ENCODE peak calls at places on chromosome 6, in eight cellular contexts. H, R, W, X, M, Y, J and B are unnamed samples.
A peak's percentile ranks its signal among the peaks of the same experiment; 100 is the strongest.

GRCh38 chr6:133764011-133764812 is 124.7 kb upstream of the TCF21 start:
- DNase-seq in H (no peak), R (no peak), W (no peak), X (no peak), M (no peak), Y (no peak), J (no peak), B (peak; percentile 82)

GRCh38 chr6:36616888-36617521 is 22.8 kb downstream of the SRSF3 start:
- DNase-seq in H (peak; percentile 83), R (peak; percentile 71), W (peak; percentile 40), X (peak; percentile 80), M (peak; percentile 20), Y (no peak), J (peak; percentile 91), B (no peak)

GRCh38 chr6:168432196-168432595 is 8.8 kb upstream of the SMOC2 start:
- DNase-seq in H (no peak), R (no peak), W (no peak), X (no peak), M (no peak), Y (no peak), J (no peak), B (no peak)

GRCh38 chr6:43628392-43629103 is 516 bp downstream of the GTPBP2 start:
- DNase-seq in H (no peak), R (no peak), W (peak; percentile 69), X (peak; percentile 62), M (peak; percentile 39), Y (peak; percentile 89), J (peak; percentile 71), B (peak; percentile 49)

GRCh38 chr6:84033523-84034451 is at the start of gene MRAP2:
- DNase-seq in H (peak; percentile 75), R (peak; percentile 55), W (no peak), X (peak; percentile 50), M (no peak), Y (peak; percentile 72), J (peak; percentile 33), B (peak; percentile 15)

GRCh38 chr6:155510879-155511278 is 55.2 kb upstream of the NOX3 start:
- DNase-seq in H (no peak), R (no peak), W (peak; percentile 72), X (no peak), M (no peak), Y (no peak), J (no peak), B (no peak)

GRCh38 chr6:42281016-42281533 is 63.4 kb upstream of the MRPS10 start:
- DNase-seq in H (no peak), R (no peak), W (no peak), X (no peak), M (no peak), Y (no peak), J (no peak), B (no peak)

GRCh38 chr6:44022296-44022661 is 105.0 kb downstream of the MRPL14 start:
- DNase-seq in H (no peak), R (no peak), W (no peak), X (no peak), M (no peak), Y (no peak), J (no peak), B (peak; percentile 47)

GRCh38 chr6:53604623-53605190 is 59.8 kb upstream of the GCLC start:
- DNase-seq in H (no peak), R (no peak), W (no peak), X (no peak), M (no peak), Y (no peak), J (no peak), B (no peak)

GRCh38 chr6:82415820-82416219 is 52.2 kb downstream of the TPBG start:
- DNase-seq in H (no peak), R (no peak), W (no peak), X (no peak), M (no peak), Y (no peak), J (no peak), B (peak; percentile 21)

GRCh38 chr6:25041676-25042598 is 106.2 kb upstream of the RIPOR2 start:
- DNase-seq in H (no peak), R (no peak), W (peak; percentile 74), X (peak; percentile 30), M (no peak), Y (no peak), J (no peak), B (no peak)

GRCh38 chr6:786946-787763 is 94.2 kb upstream of the EXOC2 start:
- DNase-seq in H (no peak), R (no peak), W (peak; percentile 45), X (no peak), M (no peak), Y (peak; percentile 64), J (peak; percentile 17), B (peak; percentile 4)

GRCh38 chr6:30685157-30685976 is 1.1 kb downstream of the PPP1R18 start:
- DNase-seq in H (no peak), R (no peak), W (peak; percentile 42), X (peak; percentile 36), M (no peak), Y (no peak), J (no peak), B (peak; percentile 33)

GRCh38 chr6:32244946-32245398 is 21.1 kb upstream of the NOTCH4 start:
- DNase-seq in H (peak; percentile 80), R (peak; percentile 83), W (peak; percentile 62), X (peak; percentile 81), M (peak; percentile 78), Y (peak; percentile 97), J (peak; percentile 69), B (peak; percentile 81)

GRCh38 chr6:74070091-74070490 is 374.1 kb downstream of the CD109 start:
- DNase-seq in H (no peak), R (no peak), W (no peak), X (no peak), M (no peak), Y (no peak), J (no peak), B (no peak)

GRCh38 chr6:11233936-11234573 is 1.6 kb upstream of the NEDD9 start:
- DNase-seq in H (no peak), R (no peak), W (no peak), X (no peak), M (no peak), Y (no peak), J (no peak), B (no peak)
- TF ChIP-seq CTCF in H (no peak), R (no peak), W (no peak), X (no peak), M (no peak), Y (no peak), J (no peak), B (no peak)

DNA sequence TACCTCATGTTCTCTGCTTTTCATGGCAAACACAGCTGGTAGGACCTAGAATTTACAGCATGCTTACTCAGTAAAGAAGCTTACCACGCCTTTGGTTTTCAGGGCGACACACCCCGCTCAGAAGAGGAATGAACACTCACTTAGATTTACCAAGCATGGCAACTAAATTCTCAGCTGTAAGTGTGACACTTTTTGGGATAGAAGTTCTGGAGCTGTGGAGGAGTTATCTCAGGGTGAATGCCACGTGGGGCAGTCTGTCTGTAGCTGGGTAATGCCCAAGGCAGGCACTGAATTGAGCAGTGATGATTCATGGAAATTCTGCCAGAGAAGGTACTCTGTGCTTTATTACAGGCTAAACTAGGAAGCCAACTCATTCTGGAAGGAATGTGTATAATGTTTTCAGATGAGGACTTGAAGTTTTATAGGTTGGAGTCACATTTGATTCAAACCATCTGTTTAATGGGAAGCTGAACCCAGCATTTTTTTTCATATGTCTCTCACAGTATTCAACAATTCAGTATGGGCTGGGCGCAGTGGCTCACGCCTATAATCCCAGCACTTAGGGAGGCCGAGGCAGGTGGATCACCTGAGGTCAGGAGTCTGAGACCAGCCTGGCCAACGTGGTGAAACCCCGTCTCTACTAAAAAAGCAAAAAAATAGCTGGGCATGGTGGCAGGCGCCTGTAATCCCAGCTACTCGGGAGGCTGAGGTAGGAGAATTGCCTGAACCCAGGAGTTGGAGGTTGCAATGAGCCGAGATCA is 3.5 kb upstream of the PRIM2 start:
- DNase-seq in H (no peak), R (no peak), W (no peak), X (peak; percentile 45), M (no peak), Y (no peak), J (no peak), B (peak; percentile 99)
- H3K4me3 ChIP-seq in H (no peak overlapping the region), R (no peak overlapping the region), W (no peak overlapping the region), X (no peak overlapping the region), M (peak overlapping the region; percentile 8), Y (no peak overlapping the region), J (no peak overlapping the region), B (no peak overlapping the region)

GRCh38 chr6:34462010-34462409 is 3.9 kb upstream of the PACSIN1 start:
- DNase-seq in H (no peak), R (no peak), W (no peak), X (no peak), M (no peak), Y (no peak), J (no peak), B (no peak)

GRCh38 chr6:34457747-34458462 is 8.0 kb upstream of the PACSIN1 start:
- DNase-seq in H (no peak), R (no peak), W (no peak), X (no peak), M (no peak), Y (no peak), J (no peak), B (no peak)

GRCh38 chr6:34462561-34462971 is 3.3 kb upstream of the PACSIN1 start:
- DNase-seq in H (peak; percentile 63), R (no peak), W (no peak), X (peak; percentile 39), M (no peak), Y (peak; percentile 85), J (no peak), B (peak; percentile 20)

GRCh38 chr6:34460796-34461507 is 4.9 kb upstream of the PACSIN1 start:
- DNase-seq in H (no peak), R (no peak), W (no peak), X (no peak), M (no peak), Y (no peak), J (no peak), B (peak; percentile 37)

DNA sequence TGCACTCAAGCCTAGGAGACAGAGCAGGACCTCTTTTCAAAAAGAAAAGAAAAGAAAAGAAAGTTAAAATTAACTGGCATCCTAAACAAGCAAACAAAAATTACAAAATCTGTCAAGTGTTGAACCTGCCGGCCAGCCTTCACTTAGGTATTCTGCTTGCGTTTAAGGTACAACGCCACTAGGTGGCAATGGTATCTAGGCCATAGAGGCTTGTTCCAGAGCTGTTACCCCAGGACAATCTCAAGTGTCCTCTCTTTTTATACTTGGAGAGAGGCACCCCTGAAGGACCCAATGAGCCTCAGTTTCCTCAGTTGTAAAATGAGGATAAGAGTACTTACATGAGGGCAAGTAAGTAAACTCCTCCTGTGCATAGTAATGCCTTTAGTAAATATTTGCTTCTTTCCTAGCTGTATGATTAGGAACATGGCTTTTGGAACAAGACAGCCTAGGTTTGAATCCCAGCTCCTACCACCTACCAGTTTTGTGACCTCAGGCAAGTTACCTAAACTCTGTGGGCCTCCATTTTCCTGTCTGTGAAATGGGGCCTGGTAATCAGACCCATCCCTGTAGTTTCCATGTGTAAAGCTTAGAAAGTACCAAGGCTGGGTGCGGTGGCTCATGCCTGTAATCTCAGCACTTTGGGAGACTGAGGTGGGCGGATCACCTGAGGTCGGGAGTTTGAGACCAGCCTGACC is 5.8 kb upstream of the PACSIN1 start:
- DNase-seq in H (no peak), R (no peak), W (peak; percentile 78), X (peak; percentile 55), M (no peak), Y (peak; percentile 77), J (peak; percentile 54), B (peak; percentile 64)
- TF ChIP-seq CTCF in H (peak; percentile 66), R (peak; percentile 68), W (peak; percentile 89), X (peak; percentile 64), M (peak; percentile 41), Y (peak; percentile 94), J (peak; percentile 55), B (peak; percentile 76)

DNA sequence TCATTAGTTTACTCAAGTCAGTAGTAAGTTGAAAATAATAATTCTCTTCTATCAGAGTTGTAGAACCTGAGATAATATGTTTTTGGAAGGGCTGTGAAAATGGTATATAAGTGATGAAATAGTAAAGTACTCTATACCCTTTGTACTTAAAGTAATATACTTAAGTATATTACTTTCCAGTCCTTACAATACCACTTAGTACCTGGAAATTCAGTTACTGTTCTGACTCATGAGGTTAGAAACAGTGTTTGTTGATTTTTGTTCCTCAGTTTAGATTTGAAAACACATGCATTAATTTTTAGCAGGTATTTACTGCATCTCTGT is 10.1 kb downstream of the TULP4 start:
- DNase-seq in H (no peak), R (no peak), W (no peak), X (no peak), M (no peak), Y (no peak), J (no peak), B (no peak)
- H3K4me3 ChIP-seq in H (no peak overlapping the region), R (no peak overlapping the region), W (no peak overlapping the region), X (no peak overlapping the region), M (no peak overlapping the region), Y (no peak overlapping the region), J (no peak overlapping the region), B (no peak overlapping the region)